ENCODE peak calls at places on chromosome 4, in seven cellular contexts. One of them, this sample, is unnamed.
A peak's percentile ranks its signal among the peaks of the same experiment; 100 is the strongest.

GRCh38 chr4:13992975-13993495 is 365.5 kb upstream of the BOD1L1 start:
- DNase-seq in NCI-H524 treated with DMSO at 0.1 percent for 48 hours: no peak
- DNase-seq in stimulated activated CD8-positive, alpha-beta memory T cell treated with anti-CD3 and anti-CD28 coated beads, Interleukin-4, amount 100 ng/mL, for 24 hours: no peak
- DNase-seq in SW480: no peak
- DNase-seq in transverse colon: no peak
- DNase-seq in H7: no peak
- DNase-seq in cardiac fibroblast: peak; percentile 42
- DNase-seq in this sample: no peak

GRCh38 chr4:146637853-146638800 is 566 bp upstream of the POU4F2 start:
- DNase-seq in NCI-H524 treated with DMSO at 0.1 percent for 48 hours: no peak
- DNase-seq in cardiac fibroblast: no peak
- DNase-seq in H7: peak; percentile 75
- DNase-seq in SW480: no peak
- DNase-seq in transverse colon: no peak
- DNase-seq in stimulated activated CD8-positive, alpha-beta memory T cell treated with anti-CD3 and anti-CD28 coated beads, Interleukin-4, amount 100 ng/mL, for 24 hours: no peak
- DNase-seq in this sample: peak; percentile 31

GRCh38 chr4:52574036-52574435 is 85.1 kb downstream of the USP46 start:
- DNase-seq in SW480: no peak
- DNase-seq in transverse colon: no peak
- DNase-seq in NCI-H524 treated with DMSO at 0.1 percent for 48 hours: no peak
- DNase-seq in H7: no peak
- DNase-seq in cardiac fibroblast: no peak
- DNase-seq in stimulated activated CD8-positive, alpha-beta memory T cell treated with anti-CD3 and anti-CD28 coated beads, Interleukin-4, amount 100 ng/mL, for 24 hours: no peak
- DNase-seq in this sample: peak; percentile 29

GRCh38 chr4:111641813-111642579 is 503.3 kb upstream of the FAM241A start:
- DNase-seq in stimulated activated CD8-positive, alpha-beta memory T cell treated with anti-CD3 and anti-CD28 coated beads, Interleukin-4, amount 100 ng/mL, for 24 hours: no peak
- DNase-seq in transverse colon: peak; percentile 52
- DNase-seq in SW480: peak; percentile 78
- DNase-seq in NCI-H524 treated with DMSO at 0.1 percent for 48 hours: peak; percentile 23
- DNase-seq in cardiac fibroblast: peak; percentile 92
- DNase-seq in H7: peak; percentile 49
- DNase-seq in this sample: peak; percentile 39

GRCh38 chr4:118032691-118033090 is 1.6 kb upstream of the NDST3 start:
- DNase-seq in NCI-H524 treated with DMSO at 0.1 percent for 48 hours: no peak
- DNase-seq in H7: peak; percentile 11
- DNase-seq in SW480: peak; percentile 30
- DNase-seq in cardiac fibroblast: no peak
- DNase-seq in stimulated activated CD8-positive, alpha-beta memory T cell treated with anti-CD3 and anti-CD28 coated beads, Interleukin-4, amount 100 ng/mL, for 24 hours: no peak
- DNase-seq in transverse colon: no peak
- DNase-seq in this sample: no peak

GRCh38 chr4:143384381-143384994 is 47.8 kb downstream of the GAB1 start:
- DNase-seq in NCI-H524 treated with DMSO at 0.1 percent for 48 hours: no peak
- DNase-seq in SW480: no peak
- DNase-seq in H7: no peak
- DNase-seq in cardiac fibroblast: peak; percentile 66
- DNase-seq in stimulated activated CD8-positive, alpha-beta memory T cell treated with anti-CD3 and anti-CD28 coated beads, Interleukin-4, amount 100 ng/mL, for 24 hours: no peak
- DNase-seq in transverse colon: no peak
- DNase-seq in this sample: no peak

GRCh38 chr4:151561551-151562256 is 152.7 kb downstream of the FHIP1A start:
- DNase-seq in transverse colon: no peak
- DNase-seq in cardiac fibroblast: no peak
- DNase-seq in NCI-H524 treated with DMSO at 0.1 percent for 48 hours: no peak
- DNase-seq in SW480: no peak
- DNase-seq in stimulated activated CD8-positive, alpha-beta memory T cell treated with anti-CD3 and anti-CD28 coated beads, Interleukin-4, amount 100 ng/mL, for 24 hours: no peak
- DNase-seq in H7: no peak
- DNase-seq in this sample: no peak

GRCh38 chr4:85370400-85371032 is 104.4 kb upstream of the ARHGAP24 start:
- DNase-seq in stimulated activated CD8-positive, alpha-beta memory T cell treated with anti-CD3 and anti-CD28 coated beads, Interleukin-4, amount 100 ng/mL, for 24 hours: no peak
- DNase-seq in cardiac fibroblast: peak; percentile 58
- DNase-seq in NCI-H524 treated with DMSO at 0.1 percent for 48 hours: no peak
- DNase-seq in SW480: peak; percentile 21
- DNase-seq in H7: no peak
- DNase-seq in transverse colon: peak; percentile 24
- DNase-seq in this sample: peak; percentile 4

GRCh38 chr4:78601013-78601412 is 49.4 kb downstream of the ANXA3 start:
- DNase-seq in transverse colon: no peak
- DNase-seq in SW480: no peak
- DNase-seq in stimulated activated CD8-positive, alpha-beta memory T cell treated with anti-CD3 and anti-CD28 coated beads, Interleukin-4, amount 100 ng/mL, for 24 hours: no peak
- DNase-seq in cardiac fibroblast: no peak
- DNase-seq in NCI-H524 treated with DMSO at 0.1 percent for 48 hours: no peak
- DNase-seq in H7: no peak
- DNase-seq in this sample: peak; percentile 34

GRCh38 chr4:127586922-127587571 is 45.7 kb upstream of the INTU start:
- DNase-seq in SW480: peak; percentile 66
- DNase-seq in stimulated activated CD8-positive, alpha-beta memory T cell treated with anti-CD3 and anti-CD28 coated beads, Interleukin-4, amount 100 ng/mL, for 24 hours: no peak
- DNase-seq in cardiac fibroblast: peak; percentile 38
- DNase-seq in transverse colon: no peak
- DNase-seq in H7: peak; percentile 63
- DNase-seq in NCI-H524 treated with DMSO at 0.1 percent for 48 hours: no peak
- DNase-seq in this sample: peak; percentile 11

GRCh38 chr4:88569944-88570455 is 22.3 kb upstream of the HERC3 start:
- DNase-seq in stimulated activated CD8-positive, alpha-beta memory T cell treated with anti-CD3 and anti-CD28 coated beads, Interleukin-4, amount 100 ng/mL, for 24 hours: no peak
- DNase-seq in transverse colon: no peak
- DNase-seq in SW480: no peak
- DNase-seq in H7: no peak
- DNase-seq in NCI-H524 treated with DMSO at 0.1 percent for 48 hours: no peak
- DNase-seq in cardiac fibroblast: no peak
- DNase-seq in this sample: no peak

This sample was measured in NCI-H1930.